ENCODE peak calls at places on chromosome 20, in seven cellular contexts. One of them, this sample, is unnamed.

GRCh38 chr20:33131949-33132822 is 35.8 kb upstream of the BPIFA2 start:
- DNase-seq in AG08396: no peak
- DNase-seq in C1 segment of cervical spinal cord: no peak
- DNase-seq in dermis blood vessel endothelial cell: no peak
- DNase-seq in stimulated activated naive CD8-positive, alpha-beta T cell treated with anti-CD3 and anti-CD28 coated beads, Interleukin-15, Interleukin-2, amounts not matched to agents 100 U/mL and 50 U/mL, for 24 hours: no peak
- DNase-seq in NCI-H1105: no peak
- DNase-seq in CD4-positive, alpha-beta T cell: no peak
- DNase-seq in this sample: no peak

GRCh38 chr20:22226849-22227248 is 357.5 kb downstream of the FOXA2 start:
- DNase-seq in AG08396: no peak
- DNase-seq in C1 segment of cervical spinal cord: no peak
- DNase-seq in dermis blood vessel endothelial cell: no peak
- DNase-seq in stimulated activated naive CD8-positive, alpha-beta T cell treated with anti-CD3 and anti-CD28 coated beads, Interleukin-15, Interleukin-2, amounts not matched to agents 100 U/mL and 50 U/mL, for 24 hours: no peak
- DNase-seq in NCI-H1105: no peak
- DNase-seq in CD4-positive, alpha-beta T cell: no peak
- DNase-seq in this sample: no peak

GRCh38 chr20:57082546-57082945 is 183.9 kb downstream of the BMP7 start:
- DNase-seq in AG08396: no peak
- DNase-seq in C1 segment of cervical spinal cord: no peak
- DNase-seq in dermis blood vessel endothelial cell: no peak
- DNase-seq in stimulated activated naive CD8-positive, alpha-beta T cell treated with anti-CD3 and anti-CD28 coated beads, Interleukin-15, Interleukin-2, amounts not matched to agents 100 U/mL and 50 U/mL, for 24 hours: no peak
- DNase-seq in NCI-H1105: no peak
- DNase-seq in CD4-positive, alpha-beta T cell: no peak
- DNase-seq in this sample: no peak

GRCh38 chr20:14142171-14142570 is 146.9 kb downstream of the MACROD2 start:
- DNase-seq in AG08396: peak
- DNase-seq in C1 segment of cervical spinal cord: peak
- DNase-seq in dermis blood vessel endothelial cell: peak
- DNase-seq in stimulated activated naive CD8-positive, alpha-beta T cell treated with anti-CD3 and anti-CD28 coated beads, Interleukin-15, Interleukin-2, amounts not matched to agents 100 U/mL and 50 U/mL, for 24 hours: peak
- DNase-seq in NCI-H1105: peak
- DNase-seq in CD4-positive, alpha-beta T cell: no peak
- DNase-seq in this sample: peak

GRCh38 chr20:10110151-10110550 is 75.4 kb downstream of the ANKEF1 start:
- DNase-seq in AG08396: no peak
- DNase-seq in C1 segment of cervical spinal cord: no peak
- DNase-seq in dermis blood vessel endothelial cell: no peak
- DNase-seq in stimulated activated naive CD8-positive, alpha-beta T cell treated with anti-CD3 and anti-CD28 coated beads, Interleukin-15, Interleukin-2, amounts not matched to agents 100 U/mL and 50 U/mL, for 24 hours: no peak
- DNase-seq in NCI-H1105: no peak
- DNase-seq in CD4-positive, alpha-beta T cell: no peak
- DNase-seq in this sample: no peak

GRCh38 chr20:58309607-58310290 is at the start of gene RAB22A:
- DNase-seq in AG08396: peak
- DNase-seq in C1 segment of cervical spinal cord: peak
- DNase-seq in dermis blood vessel endothelial cell: peak
- DNase-seq in stimulated activated naive CD8-positive, alpha-beta T cell treated with anti-CD3 and anti-CD28 coated beads, Interleukin-15, Interleukin-2, amounts not matched to agents 100 U/mL and 50 U/mL, for 24 hours: peak
- DNase-seq in NCI-H1105: peak
- DNase-seq in CD4-positive, alpha-beta T cell: peak
- DNase-seq in this sample: peak

GRCh38 chr20:63819224-63819917 is 11.7 kb downstream of the ZBTB46 start:
- DNase-seq in AG08396: no peak
- DNase-seq in C1 segment of cervical spinal cord: no peak
- DNase-seq in dermis blood vessel endothelial cell: peak
- DNase-seq in stimulated activated naive CD8-positive, alpha-beta T cell treated with anti-CD3 and anti-CD28 coated beads, Interleukin-15, Interleukin-2, amounts not matched to agents 100 U/mL and 50 U/mL, for 24 hours: no peak
- DNase-seq in NCI-H1105: no peak
- DNase-seq in CD4-positive, alpha-beta T cell: no peak
- DNase-seq in this sample: no peak

GRCh38 chr20:36074983-36075382 is 79.6 kb upstream of the EPB41L1 start:
- DNase-seq in AG08396: no peak
- DNase-seq in C1 segment of cervical spinal cord: no peak
- DNase-seq in dermis blood vessel endothelial cell: no peak
- DNase-seq in stimulated activated naive CD8-positive, alpha-beta T cell treated with anti-CD3 and anti-CD28 coated beads, Interleukin-15, Interleukin-2, amounts not matched to agents 100 U/mL and 50 U/mL, for 24 hours: no peak
- DNase-seq in NCI-H1105: no peak
- DNase-seq in CD4-positive, alpha-beta T cell: no peak
- DNase-seq in this sample: no peak

GRCh38 chr20:19975436-19975799 is 41.7 kb upstream of the NAA20 start:
- DNase-seq in AG08396: peak
- DNase-seq in C1 segment of cervical spinal cord: no peak
- DNase-seq in dermis blood vessel endothelial cell: no peak
- DNase-seq in stimulated activated naive CD8-positive, alpha-beta T cell treated with anti-CD3 and anti-CD28 coated beads, Interleukin-15, Interleukin-2, amounts not matched to agents 100 U/mL and 50 U/mL, for 24 hours: no peak
- DNase-seq in NCI-H1105: no peak
- DNase-seq in CD4-positive, alpha-beta T cell: no peak
- DNase-seq in this sample: no peak

GRCh38 chr20:60422848-60423247 is 464.6 kb downstream of the CDH26 start:
- DNase-seq in AG08396: no peak
- DNase-seq in C1 segment of cervical spinal cord: no peak
- DNase-seq in dermis blood vessel endothelial cell: no peak
- DNase-seq in stimulated activated naive CD8-positive, alpha-beta T cell treated with anti-CD3 and anti-CD28 coated beads, Interleukin-15, Interleukin-2, amounts not matched to agents 100 U/mL and 50 U/mL, for 24 hours: no peak
- DNase-seq in NCI-H1105: no peak
- DNase-seq in CD4-positive, alpha-beta T cell: no peak
- DNase-seq in this sample: no peak

GRCh38 chr20:34940126-34940525 is 15.5 kb downstream of the GSS start:
- DNase-seq in AG08396: no peak
- DNase-seq in C1 segment of cervical spinal cord: no peak
- DNase-seq in dermis blood vessel endothelial cell: no peak
- DNase-seq in stimulated activated naive CD8-positive, alpha-beta T cell treated with anti-CD3 and anti-CD28 coated beads, Interleukin-15, Interleukin-2, amounts not matched to agents 100 U/mL and 50 U/mL, for 24 hours: no peak
- DNase-seq in NCI-H1105: no peak
- DNase-seq in CD4-positive, alpha-beta T cell: no peak
- DNase-seq in this sample: no peak

GRCh38 chr20:52914870-52915269 is 57.3 kb upstream of the TSHZ2 start:
- DNase-seq in AG08396: no peak
- DNase-seq in C1 segment of cervical spinal cord: no peak
- DNase-seq in dermis blood vessel endothelial cell: no peak
- DNase-seq in stimulated activated naive CD8-positive, alpha-beta T cell treated with anti-CD3 and anti-CD28 coated beads, Interleukin-15, Interleukin-2, amounts not matched to agents 100 U/mL and 50 U/mL, for 24 hours: no peak
- DNase-seq in NCI-H1105: no peak
- DNase-seq in CD4-positive, alpha-beta T cell: no peak
- DNase-seq in this sample: no peak

GRCh38 chr20:53769041-53769440 is 175.4 kb upstream of the ZNF217 start:
- DNase-seq in AG08396: no peak
- DNase-seq in C1 segment of cervical spinal cord: no peak
- DNase-seq in dermis blood vessel endothelial cell: no peak
- DNase-seq in stimulated activated naive CD8-positive, alpha-beta T cell treated with anti-CD3 and anti-CD28 coated beads, Interleukin-15, Interleukin-2, amounts not matched to agents 100 U/mL and 50 U/mL, for 24 hours: no peak
- DNase-seq in NCI-H1105: no peak
- DNase-seq in CD4-positive, alpha-beta T cell: no peak
- DNase-seq in this sample: no peak